ENCODE peak calls at places on chromosomes 5 and 9, in nine cellular contexts. One of them, this sample, is unnamed.
A peak's percentile ranks its signal among the peaks of the same experiment; 100 is the strongest.

GRCh38 chr9:88425538-88425950 is 37.3 kb downstream of the SPIN1 start:
- DNase-seq in NCI-H1694 treated with DMSO at 0.1 percent for 48 hours: no peak
- DNase-seq in astrocyte of the cerebellum: no peak
- DNase-seq in CD4-positive, alpha-beta memory T cell: no peak
- DNase-seq in adipocyte: no peak
- DNase-seq in sigmoid colon: no peak
- DNase-seq in astrocyte of the spinal cord: peak; percentile 23
- DNase-seq in activated CD4-positive, alpha-beta memory T cell treated with anti-CD3 and anti-CD28 coated beads, Interleukin-2, amount 10 ng/mL, durations not matched to agents 7 days and 5 days: no peak
- DNase-seq in progenitor cell of endocrine pancreas: no peak
- DNase-seq in this sample: no peak

GRCh38 chr5:120228262-120229031 is 235.7 kb upstream of the PRR16 start:
- DNase-seq in activated CD4-positive, alpha-beta memory T cell treated with anti-CD3 and anti-CD28 coated beads, Interleukin-2, amount 10 ng/mL, durations not matched to agents 7 days and 5 days: no peak
- DNase-seq in sigmoid colon: no peak
- DNase-seq in NCI-H1694 treated with DMSO at 0.1 percent for 48 hours: no peak
- DNase-seq in astrocyte of the spinal cord: no peak
- DNase-seq in CD4-positive, alpha-beta memory T cell: no peak
- DNase-seq in adipocyte: peak; percentile 19
- DNase-seq in astrocyte of the cerebellum: no peak
- DNase-seq in progenitor cell of endocrine pancreas: no peak
- DNase-seq in this sample: no peak

GRCh38 chr5:139137703-139138102 is 60.5 kb downstream of the SIL1 start:
- DNase-seq in astrocyte of the spinal cord: peak; percentile 32
- DNase-seq in NCI-H1694 treated with DMSO at 0.1 percent for 48 hours: peak; percentile 65
- DNase-seq in CD4-positive, alpha-beta memory T cell: no peak
- DNase-seq in progenitor cell of endocrine pancreas: no peak
- DNase-seq in astrocyte of the cerebellum: no peak
- DNase-seq in adipocyte: peak; percentile 7
- DNase-seq in sigmoid colon: no peak
- DNase-seq in activated CD4-positive, alpha-beta memory T cell treated with anti-CD3 and anti-CD28 coated beads, Interleukin-2, amount 10 ng/mL, durations not matched to agents 7 days and 5 days: no peak
- DNase-seq in this sample: peak; percentile 62

GRCh38 chr9:35519697-35520403 is 29.9 kb downstream of the RUSC2 start:
- DNase-seq in adipocyte: peak; percentile 38
- DNase-seq in sigmoid colon: no peak
- DNase-seq in astrocyte of the spinal cord: no peak
- DNase-seq in activated CD4-positive, alpha-beta memory T cell treated with anti-CD3 and anti-CD28 coated beads, Interleukin-2, amount 10 ng/mL, durations not matched to agents 7 days and 5 days: no peak
- DNase-seq in NCI-H1694 treated with DMSO at 0.1 percent for 48 hours: no peak
- DNase-seq in progenitor cell of endocrine pancreas: no peak
- DNase-seq in astrocyte of the cerebellum: no peak
- DNase-seq in CD4-positive, alpha-beta memory T cell: no peak
- DNase-seq in this sample: no peak

GRCh38 chr9:95193067-95193466 is 124.4 kb downstream of the FANCC start:
- DNase-seq in NCI-H1694 treated with DMSO at 0.1 percent for 48 hours: no peak
- DNase-seq in astrocyte of the spinal cord: no peak
- DNase-seq in CD4-positive, alpha-beta memory T cell: no peak
- DNase-seq in progenitor cell of endocrine pancreas: no peak
- DNase-seq in astrocyte of the cerebellum: no peak
- DNase-seq in sigmoid colon: no peak
- DNase-seq in adipocyte: no peak
- DNase-seq in activated CD4-positive, alpha-beta memory T cell treated with anti-CD3 and anti-CD28 coated beads, Interleukin-2, amount 10 ng/mL, durations not matched to agents 7 days and 5 days: no peak
- DNase-seq in this sample: no peak

GRCh38 chr9:115845648-115846312 is 307.8 kb upstream of the PAPPA start:
- DNase-seq in NCI-H1694 treated with DMSO at 0.1 percent for 48 hours: no peak
- DNase-seq in astrocyte of the spinal cord: peak; percentile 55
- DNase-seq in activated CD4-positive, alpha-beta memory T cell treated with anti-CD3 and anti-CD28 coated beads, Interleukin-2, amount 10 ng/mL, durations not matched to agents 7 days and 5 days: no peak
- DNase-seq in CD4-positive, alpha-beta memory T cell: no peak
- DNase-seq in adipocyte: peak; percentile 67
- DNase-seq in progenitor cell of endocrine pancreas: no peak
- DNase-seq in sigmoid colon: peak; percentile 81
- DNase-seq in astrocyte of the cerebellum: peak; percentile 8
- DNase-seq in this sample: no peak

GRCh38 chr5:134489227-134489944 is 36.1 kb upstream of the JADE2 start:
- DNase-seq in sigmoid colon: no peak
- DNase-seq in CD4-positive, alpha-beta memory T cell: no peak
- DNase-seq in astrocyte of the spinal cord: no peak
- DNase-seq in adipocyte: no peak
- DNase-seq in astrocyte of the cerebellum: no peak
- DNase-seq in NCI-H1694 treated with DMSO at 0.1 percent for 48 hours: no peak
- DNase-seq in progenitor cell of endocrine pancreas: no peak
- DNase-seq in activated CD4-positive, alpha-beta memory T cell treated with anti-CD3 and anti-CD28 coated beads, Interleukin-2, amount 10 ng/mL, durations not matched to agents 7 days and 5 days: no peak
- DNase-seq in this sample: no peak

GRCh38 chr9:126248680-126249079 is 77.9 kb upstream of the MVB12B start:
- DNase-seq in NCI-H1694 treated with DMSO at 0.1 percent for 48 hours: no peak
- DNase-seq in progenitor cell of endocrine pancreas: no peak
- DNase-seq in CD4-positive, alpha-beta memory T cell: no peak
- DNase-seq in activated CD4-positive, alpha-beta memory T cell treated with anti-CD3 and anti-CD28 coated beads, Interleukin-2, amount 10 ng/mL, durations not matched to agents 7 days and 5 days: no peak
- DNase-seq in astrocyte of the spinal cord: peak; percentile 90
- DNase-seq in sigmoid colon: no peak
- DNase-seq in adipocyte: peak; percentile 46
- DNase-seq in astrocyte of the cerebellum: peak; percentile 57
- DNase-seq in this sample: no peak

GRCh38 chr9:32671333-32671732 is 35.9 kb upstream of the TAF1L start:
- DNase-seq in adipocyte: no peak
- DNase-seq in CD4-positive, alpha-beta memory T cell: no peak
- DNase-seq in activated CD4-positive, alpha-beta memory T cell treated with anti-CD3 and anti-CD28 coated beads, Interleukin-2, amount 10 ng/mL, durations not matched to agents 7 days and 5 days: no peak
- DNase-seq in sigmoid colon: no peak
- DNase-seq in NCI-H1694 treated with DMSO at 0.1 percent for 48 hours: no peak
- DNase-seq in astrocyte of the spinal cord: no peak
- DNase-seq in progenitor cell of endocrine pancreas: no peak
- DNase-seq in astrocyte of the cerebellum: no peak
- DNase-seq in this sample: no peak

GRCh38 chr5:94376672-94377345 is 241.6 kb downstream of the KIAA0825 start:
- DNase-seq in sigmoid colon: no peak
- DNase-seq in adipocyte: no peak
- DNase-seq in astrocyte of the cerebellum: no peak
- DNase-seq in activated CD4-positive, alpha-beta memory T cell treated with anti-CD3 and anti-CD28 coated beads, Interleukin-2, amount 10 ng/mL, durations not matched to agents 7 days and 5 days: no peak
- DNase-seq in astrocyte of the spinal cord: peak; percentile 26
- DNase-seq in progenitor cell of endocrine pancreas: no peak
- DNase-seq in CD4-positive, alpha-beta memory T cell: no peak
- DNase-seq in NCI-H1694 treated with DMSO at 0.1 percent for 48 hours: no peak
- DNase-seq in this sample: no peak

GRCh38 chr9:5869315-5870019 is 21.2 kb upstream of the MLANA start:
- DNase-seq in activated CD4-positive, alpha-beta memory T cell treated with anti-CD3 and anti-CD28 coated beads, Interleukin-2, amount 10 ng/mL, durations not matched to agents 7 days and 5 days: peak; percentile 35
- DNase-seq in CD4-positive, alpha-beta memory T cell: peak; percentile 24
- DNase-seq in astrocyte of the spinal cord: no peak
- DNase-seq in astrocyte of the cerebellum: no peak
- DNase-seq in adipocyte: no peak
- DNase-seq in progenitor cell of endocrine pancreas: no peak
- DNase-seq in NCI-H1694 treated with DMSO at 0.1 percent for 48 hours: no peak
- DNase-seq in sigmoid colon: no peak
- DNase-seq in this sample: no peak

GRCh38 chr5:33807771-33808170 is 84.0 kb downstream of the ADAMTS12 start:
- DNase-seq in adipocyte: peak; percentile 40
- DNase-seq in astrocyte of the spinal cord: peak; percentile 43
- DNase-seq in CD4-positive, alpha-beta memory T cell: no peak
- DNase-seq in astrocyte of the cerebellum: no peak
- DNase-seq in NCI-H1694 treated with DMSO at 0.1 percent for 48 hours: no peak
- DNase-seq in activated CD4-positive, alpha-beta memory T cell treated with anti-CD3 and anti-CD28 coated beads, Interleukin-2, amount 10 ng/mL, durations not matched to agents 7 days and 5 days: no peak
- DNase-seq in progenitor cell of endocrine pancreas: no peak
- DNase-seq in sigmoid colon: no peak
- DNase-seq in this sample: no peak

GRCh38 chr9:126661521-126662251 is 48.0 kb downstream of the LMX1B start:
- DNase-seq in activated CD4-positive, alpha-beta memory T cell treated with anti-CD3 and anti-CD28 coated beads, Interleukin-2, amount 10 ng/mL, durations not matched to agents 7 days and 5 days: no peak
- DNase-seq in adipocyte: no peak
- DNase-seq in sigmoid colon: no peak
- DNase-seq in astrocyte of the cerebellum: no peak
- DNase-seq in progenitor cell of endocrine pancreas: peak; percentile 61
- DNase-seq in NCI-H1694 treated with DMSO at 0.1 percent for 48 hours: peak; percentile 41
- DNase-seq in CD4-positive, alpha-beta memory T cell: no peak
- DNase-seq in astrocyte of the spinal cord: no peak
- DNase-seq in this sample: no peak

GRCh38 chr5:81244451-81244850 is 11.3 kb downstream of the CKMT2 start:
- DNase-seq in CD4-positive, alpha-beta memory T cell: no peak
- DNase-seq in astrocyte of the spinal cord: no peak
- DNase-seq in sigmoid colon: no peak
- DNase-seq in activated CD4-positive, alpha-beta memory T cell treated with anti-CD3 and anti-CD28 coated beads, Interleukin-2, amount 10 ng/mL, durations not matched to agents 7 days and 5 days: no peak
- DNase-seq in astrocyte of the cerebellum: no peak
- DNase-seq in NCI-H1694 treated with DMSO at 0.1 percent for 48 hours: no peak
- DNase-seq in adipocyte: no peak
- DNase-seq in progenitor cell of endocrine pancreas: no peak
- DNase-seq in this sample: no peak

GRCh38 chr5:149640350-149640999 is 59.2 kb downstream of the ARHGEF37 start:
- DNase-seq in CD4-positive, alpha-beta memory T cell: no peak
- DNase-seq in activated CD4-positive, alpha-beta memory T cell treated with anti-CD3 and anti-CD28 coated beads, Interleukin-2, amount 10 ng/mL, durations not matched to agents 7 days and 5 days: no peak
- DNase-seq in NCI-H1694 treated with DMSO at 0.1 percent for 48 hours: no peak
- DNase-seq in adipocyte: no peak
- DNase-seq in progenitor cell of endocrine pancreas: no peak
- DNase-seq in sigmoid colon: peak; percentile 66
- DNase-seq in astrocyte of the spinal cord: no peak
- DNase-seq in astrocyte of the cerebellum: no peak
- DNase-seq in this sample: no peak

GRCh38 chr5:158802941-158803341 is 296.8 kb downstream of the EBF1 start:
- DNase-seq in astrocyte of the spinal cord: peak; percentile 6
- DNase-seq in activated CD4-positive, alpha-beta memory T cell treated with anti-CD3 and anti-CD28 coated beads, Interleukin-2, amount 10 ng/mL, durations not matched to agents 7 days and 5 days: no peak
- DNase-seq in astrocyte of the cerebellum: peak; percentile 11
- DNase-seq in adipocyte: peak; percentile 36
- DNase-seq in sigmoid colon: no peak
- DNase-seq in CD4-positive, alpha-beta memory T cell: no peak
- DNase-seq in progenitor cell of endocrine pancreas: no peak
- DNase-seq in NCI-H1694 treated with DMSO at 0.1 percent for 48 hours: no peak
- DNase-seq in this sample: no peak

GRCh38 chr9:133763272-133764183 is 25.4 kb upstream of the SARDH start:
- DNase-seq in adipocyte: peak; percentile 36
- DNase-seq in activated CD4-positive, alpha-beta memory T cell treated with anti-CD3 and anti-CD28 coated beads, Interleukin-2, amount 10 ng/mL, durations not matched to agents 7 days and 5 days: no peak
- DNase-seq in astrocyte of the spinal cord: peak; percentile 14
- DNase-seq in CD4-positive, alpha-beta memory T cell: no peak
- DNase-seq in NCI-H1694 treated with DMSO at 0.1 percent for 48 hours: no peak
- DNase-seq in progenitor cell of endocrine pancreas: no peak
- DNase-seq in astrocyte of the cerebellum: no peak
- DNase-seq in sigmoid colon: peak; percentile 59
- DNase-seq in this sample: no peak

GRCh38 chr9:127390563-127390962 is 6.4 kb upstream of the SLC2A8 start:
- DNase-seq in adipocyte: no peak
- DNase-seq in NCI-H1694 treated with DMSO at 0.1 percent for 48 hours: no peak
- DNase-seq in activated CD4-positive, alpha-beta memory T cell treated with anti-CD3 and anti-CD28 coated beads, Interleukin-2, amount 10 ng/mL, durations not matched to agents 7 days and 5 days: no peak
- DNase-seq in astrocyte of the spinal cord: no peak
- DNase-seq in astrocyte of the cerebellum: no peak
- DNase-seq in CD4-positive, alpha-beta memory T cell: no peak
- DNase-seq in progenitor cell of endocrine pancreas: no peak
- DNase-seq in sigmoid colon: no peak
- DNase-seq in this sample: no peak

GRCh38 chr9:129145841-129146292 is 32.2 kb downstream of the IER5L start:
- DNase-seq in adipocyte: peak; percentile 69
- DNase-seq in activated CD4-positive, alpha-beta memory T cell treated with anti-CD3 and anti-CD28 coated beads, Interleukin-2, amount 10 ng/mL, durations not matched to agents 7 days and 5 days: no peak
- DNase-seq in astrocyte of the cerebellum: peak; percentile 98
- DNase-seq in astrocyte of the spinal cord: peak; percentile 98
- DNase-seq in NCI-H1694 treated with DMSO at 0.1 percent for 48 hours: no peak
- DNase-seq in sigmoid colon: peak; percentile 88
- DNase-seq in progenitor cell of endocrine pancreas: no peak
- DNase-seq in CD4-positive, alpha-beta memory T cell: no peak
- DNase-seq in this sample: no peak

GRCh38 chr5:55986931-55987330 is 7.8 kb downstream of the IL6ST start:
- DNase-seq in NCI-H1694 treated with DMSO at 0.1 percent for 48 hours: no peak
- DNase-seq in astrocyte of the cerebellum: no peak
- DNase-seq in adipocyte: no peak
- DNase-seq in progenitor cell of endocrine pancreas: no peak
- DNase-seq in astrocyte of the spinal cord: no peak
- DNase-seq in CD4-positive, alpha-beta memory T cell: no peak
- DNase-seq in sigmoid colon: no peak
- DNase-seq in activated CD4-positive, alpha-beta memory T cell treated with anti-CD3 and anti-CD28 coated beads, Interleukin-2, amount 10 ng/mL, durations not matched to agents 7 days and 5 days: no peak
- DNase-seq in this sample: no peak

GRCh38 chr5:68544656-68545565 is 329.4 kb downstream of the PIK3R1 start:
- DNase-seq in astrocyte of the spinal cord: peak; percentile 28
- DNase-seq in progenitor cell of endocrine pancreas: no peak
- DNase-seq in astrocyte of the cerebellum: no peak
- DNase-seq in CD4-positive, alpha-beta memory T cell: no peak
- DNase-seq in sigmoid colon: no peak
- DNase-seq in adipocyte: no peak
- DNase-seq in activated CD4-positive, alpha-beta memory T cell treated with anti-CD3 and anti-CD28 coated beads, Interleukin-2, amount 10 ng/mL, durations not matched to agents 7 days and 5 days: no peak
- DNase-seq in NCI-H1694 treated with DMSO at 0.1 percent for 48 hours: no peak
- DNase-seq in this sample: no peak

GRCh38 chr5:176884571-176884890 is 14.6 kb downstream of the HK3 start:
- DNase-seq in CD4-positive, alpha-beta memory T cell: no peak
- DNase-seq in NCI-H1694 treated with DMSO at 0.1 percent for 48 hours: no peak
- DNase-seq in astrocyte of the cerebellum: no peak
- DNase-seq in sigmoid colon: no peak
- DNase-seq in progenitor cell of endocrine pancreas: no peak
- DNase-seq in activated CD4-positive, alpha-beta memory T cell treated with anti-CD3 and anti-CD28 coated beads, Interleukin-2, amount 10 ng/mL, durations not matched to agents 7 days and 5 days: no peak
- DNase-seq in adipocyte: no peak
- DNase-seq in astrocyte of the spinal cord: no peak
- DNase-seq in this sample: no peak

GRCh38 chr5:151509231-151509630 is 61.8 kb downstream of the SLC36A1 start:
- DNase-seq in CD4-positive, alpha-beta memory T cell: no peak
- DNase-seq in NCI-H1694 treated with DMSO at 0.1 percent for 48 hours: no peak
- DNase-seq in astrocyte of the spinal cord: no peak
- DNase-seq in adipocyte: no peak
- DNase-seq in sigmoid colon: no peak
- DNase-seq in activated CD4-positive, alpha-beta memory T cell treated with anti-CD3 and anti-CD28 coated beads, Interleukin-2, amount 10 ng/mL, durations not matched to agents 7 days and 5 days: no peak
- DNase-seq in astrocyte of the cerebellum: no peak
- DNase-seq in progenitor cell of endocrine pancreas: no peak
- DNase-seq in this sample: no peak

GRCh38 chr5:174675916-174676315 is 48.5 kb upstream of the MSX2 start:
- DNase-seq in CD4-positive, alpha-beta memory T cell: no peak
- DNase-seq in activated CD4-positive, alpha-beta memory T cell treated with anti-CD3 and anti-CD28 coated beads, Interleukin-2, amount 10 ng/mL, durations not matched to agents 7 days and 5 days: no peak
- DNase-seq in progenitor cell of endocrine pancreas: no peak
- DNase-seq in astrocyte of the spinal cord: no peak
- DNase-seq in astrocyte of the cerebellum: no peak
- DNase-seq in NCI-H1694 treated with DMSO at 0.1 percent for 48 hours: no peak
- DNase-seq in sigmoid colon: no peak
- DNase-seq in adipocyte: no peak
- DNase-seq in this sample: no peak

GRCh38 chr9:128503870-128504269 is 649 bp upstream of the GLE1 start:
- DNase-seq in NCI-H1694 treated with DMSO at 0.1 percent for 48 hours: no peak
- DNase-seq in astrocyte of the cerebellum: no peak
- DNase-seq in sigmoid colon: no peak
- DNase-seq in adipocyte: peak; percentile 42
- DNase-seq in CD4-positive, alpha-beta memory T cell: no peak
- DNase-seq in activated CD4-positive, alpha-beta memory T cell treated with anti-CD3 and anti-CD28 coated beads, Interleukin-2, amount 10 ng/mL, durations not matched to agents 7 days and 5 days: no peak
- DNase-seq in progenitor cell of endocrine pancreas: no peak
- DNase-seq in astrocyte of the spinal cord: no peak
- DNase-seq in this sample: no peak

GRCh38 chr5:137316346-137316736 is 182.8 kb downstream of the SPOCK1 start:
- DNase-seq in progenitor cell of endocrine pancreas: no peak
- DNase-seq in astrocyte of the spinal cord: peak; percentile 23
- DNase-seq in NCI-H1694 treated with DMSO at 0.1 percent for 48 hours: no peak
- DNase-seq in activated CD4-positive, alpha-beta memory T cell treated with anti-CD3 and anti-CD28 coated beads, Interleukin-2, amount 10 ng/mL, durations not matched to agents 7 days and 5 days: no peak
- DNase-seq in adipocyte: peak; percentile 22
- DNase-seq in CD4-positive, alpha-beta memory T cell: no peak
- DNase-seq in astrocyte of the cerebellum: peak; percentile 40
- DNase-seq in sigmoid colon: no peak
- DNase-seq in this sample: peak; percentile 43

GRCh38 chr5:159310492-159310891 is 19.8 kb downstream of the IL12B start:
- DNase-seq in activated CD4-positive, alpha-beta memory T cell treated with anti-CD3 and anti-CD28 coated beads, Interleukin-2, amount 10 ng/mL, durations not matched to agents 7 days and 5 days: peak; percentile 34
- DNase-seq in astrocyte of the spinal cord: peak; percentile 29
- DNase-seq in NCI-H1694 treated with DMSO at 0.1 percent for 48 hours: no peak
- DNase-seq in astrocyte of the cerebellum: peak; percentile 15
- DNase-seq in sigmoid colon: no peak
- DNase-seq in adipocyte: no peak
- DNase-seq in CD4-positive, alpha-beta memory T cell: peak; percentile 22
- DNase-seq in progenitor cell of endocrine pancreas: peak; percentile 13
- DNase-seq in this sample: no peak

GRCh38 chr9:98453589-98454311 is 198.3 kb upstream of the TBC1D2 start:
- DNase-seq in astrocyte of the cerebellum: no peak
- DNase-seq in progenitor cell of endocrine pancreas: no peak
- DNase-seq in adipocyte: peak; percentile 4
- DNase-seq in astrocyte of the spinal cord: peak; percentile 10
- DNase-seq in CD4-positive, alpha-beta memory T cell: no peak
- DNase-seq in sigmoid colon: no peak
- DNase-seq in activated CD4-positive, alpha-beta memory T cell treated with anti-CD3 and anti-CD28 coated beads, Interleukin-2, amount 10 ng/mL, durations not matched to agents 7 days and 5 days: no peak
- DNase-seq in NCI-H1694 treated with DMSO at 0.1 percent for 48 hours: no peak
- DNase-seq in this sample: no peak

GRCh38 chr5:136356747-136357469 is 8.4 kb downstream of the TRPC7 start:
- DNase-seq in adipocyte: no peak
- DNase-seq in sigmoid colon: no peak
- DNase-seq in progenitor cell of endocrine pancreas: no peak
- DNase-seq in astrocyte of the cerebellum: no peak
- DNase-seq in CD4-positive, alpha-beta memory T cell: no peak
- DNase-seq in NCI-H1694 treated with DMSO at 0.1 percent for 48 hours: no peak
- DNase-seq in activated CD4-positive, alpha-beta memory T cell treated with anti-CD3 and anti-CD28 coated beads, Interleukin-2, amount 10 ng/mL, durations not matched to agents 7 days and 5 days: no peak
- DNase-seq in astrocyte of the spinal cord: no peak
- DNase-seq in this sample: no peak

GRCh38 chr9:114287001-114287762 is 35.7 kb upstream of the ORM1 start:
- DNase-seq in astrocyte of the cerebellum: no peak
- DNase-seq in CD4-positive, alpha-beta memory T cell: no peak
- DNase-seq in NCI-H1694 treated with DMSO at 0.1 percent for 48 hours: peak; percentile 87
- DNase-seq in sigmoid colon: peak; percentile 63
- DNase-seq in progenitor cell of endocrine pancreas: no peak
- DNase-seq in activated CD4-positive, alpha-beta memory T cell treated with anti-CD3 and anti-CD28 coated beads, Interleukin-2, amount 10 ng/mL, durations not matched to agents 7 days and 5 days: no peak
- DNase-seq in adipocyte: no peak
- DNase-seq in astrocyte of the spinal cord: no peak
- DNase-seq in this sample: no peak